ENCODE peak calls at places on chromosomes 6 and 20, in seven cellular contexts. E is Karpas-422, F is neuronal stem cell, P is kidney, K is colonic mucosa, C is adipocyte, Z is SK-N-SH. A is an unnamed sample.

GRCh38 chr6:32436995-32437836 is 2.5 kb upstream of the HLA-DRA start:
- DNase-seq in F (no peak), E (peak; percentile 96), C (peak; percentile 41), K (no peak), P (no peak), Z (no peak), A (peak; percentile 17)

GRCh38 chr6:31621320-31621939 is 915 bp downstream of the PRRC2A start:
- DNase-seq in P (no peak), F (no peak), Z (peak; percentile 16), E (peak; percentile 39), K (no peak), C (peak; percentile 38), A (no peak)

GRCh38 chr6:88165087-88165876 is 865 bp downstream of the CNR1 start:
- DNase-seq in F (no peak), E (no peak), Z (no peak), K (no peak), P (no peak), C (no peak), A (no peak)

GRCh38 chr20:38132156-38132909 is 32.7 kb downstream of the TGM2 start:
- DNase-seq in K (no peak), P (peak; percentile 58), E (no peak), Z (no peak), C (no peak), F (no peak), A (no peak)

GRCh38 chr6:152459245-152459644 is 177.9 kb downstream of the SYNE1 start:
- DNase-seq in F (no peak), K (no peak), P (no peak), C (no peak), Z (no peak), E (no peak), A (no peak)

GRCh38 chr20:43658068-43658722 is 8.7 kb upstream of the MYBL2 start:
- DNase-seq in C (peak; percentile 49), E (peak; percentile 50), K (no peak), F (no peak), P (no peak), Z (no peak), A (peak; percentile 32)

GRCh38 chr6:167788531-167788903 is 38.2 kb upstream of the AFDN start:
- DNase-seq in P (no peak), Z (no peak), F (no peak), K (no peak), C (no peak), E (no peak), A (no peak)

GRCh38 chr6:37516076-37516919 is 16.6 kb upstream of the CCDC167 start:
- DNase-seq in Z (peak; percentile 79), K (peak; percentile 40), F (no peak), P (peak; percentile 85), C (no peak), E (no peak), A (no peak)

GRCh38 chr6:13794184-13794583 is 20.2 kb downstream of the MCUR1 start:
- DNase-seq in C (peak; percentile 55), K (no peak), E (no peak), Z (no peak), F (no peak), P (no peak), A (peak; percentile 52)

GRCh38 chr6:56759521-56759920 is 116.8 kb upstream of the DST start:
- DNase-seq in C (no peak), E (peak; percentile 85), F (peak; percentile 67), Z (no peak), P (no peak), K (no peak), A (no peak)

GRCh38 chr20:13068336-13068735 is 59.6 kb downstream of the SPTLC3 start:
- DNase-seq in F (no peak), Z (no peak), E (no peak), K (peak; percentile 78), P (no peak), C (no peak), A (no peak)

GRCh38 chr20:59888050-59888449 is 45.4 kb downstream of the SYCP2 start:
- DNase-seq in K (no peak), P (no peak), F (no peak), E (no peak), Z (no peak), C (no peak), A (no peak)

GRCh38 chr6:131058236-131058635 is 4.8 kb downstream of the EPB41L2 start:
- DNase-seq in P (no peak), F (no peak), C (peak; percentile 52), K (no peak), Z (no peak), E (no peak), A (peak; percentile 59)

GRCh38 chr6:133707456-133707855 is 181.5 kb upstream of the TCF21 start:
- DNase-seq in P (no peak), E (no peak), K (no peak), F (no peak), Z (no peak), C (peak; percentile 54), A (peak; percentile 98)

GRCh38 chr20:8390500-8390899 is 258.4 kb downstream of the PLCB1 start:
- DNase-seq in F (no peak), P (no peak), K (no peak), E (no peak), C (no peak), Z (no peak), A (no peak)

GRCh38 chr20:8388146-8388545 is 256.1 kb downstream of the PLCB1 start:
- DNase-seq in F (no peak), Z (no peak), K (no peak), C (peak; percentile 46), E (no peak), P (no peak), A (peak; percentile 75)

GRCh38 chr20:8388707-8389106 is 256.6 kb downstream of the PLCB1 start:
- DNase-seq in Z (no peak), F (no peak), K (no peak), P (no peak), E (no peak), C (peak; percentile 46), A (peak; percentile 26)

GRCh38 chr20:8386991-8387390 is 254.9 kb downstream of the PLCB1 start:
- DNase-seq in Z (no peak), F (no peak), E (no peak), C (no peak), K (no peak), P (no peak), A (no peak)

DNA sequence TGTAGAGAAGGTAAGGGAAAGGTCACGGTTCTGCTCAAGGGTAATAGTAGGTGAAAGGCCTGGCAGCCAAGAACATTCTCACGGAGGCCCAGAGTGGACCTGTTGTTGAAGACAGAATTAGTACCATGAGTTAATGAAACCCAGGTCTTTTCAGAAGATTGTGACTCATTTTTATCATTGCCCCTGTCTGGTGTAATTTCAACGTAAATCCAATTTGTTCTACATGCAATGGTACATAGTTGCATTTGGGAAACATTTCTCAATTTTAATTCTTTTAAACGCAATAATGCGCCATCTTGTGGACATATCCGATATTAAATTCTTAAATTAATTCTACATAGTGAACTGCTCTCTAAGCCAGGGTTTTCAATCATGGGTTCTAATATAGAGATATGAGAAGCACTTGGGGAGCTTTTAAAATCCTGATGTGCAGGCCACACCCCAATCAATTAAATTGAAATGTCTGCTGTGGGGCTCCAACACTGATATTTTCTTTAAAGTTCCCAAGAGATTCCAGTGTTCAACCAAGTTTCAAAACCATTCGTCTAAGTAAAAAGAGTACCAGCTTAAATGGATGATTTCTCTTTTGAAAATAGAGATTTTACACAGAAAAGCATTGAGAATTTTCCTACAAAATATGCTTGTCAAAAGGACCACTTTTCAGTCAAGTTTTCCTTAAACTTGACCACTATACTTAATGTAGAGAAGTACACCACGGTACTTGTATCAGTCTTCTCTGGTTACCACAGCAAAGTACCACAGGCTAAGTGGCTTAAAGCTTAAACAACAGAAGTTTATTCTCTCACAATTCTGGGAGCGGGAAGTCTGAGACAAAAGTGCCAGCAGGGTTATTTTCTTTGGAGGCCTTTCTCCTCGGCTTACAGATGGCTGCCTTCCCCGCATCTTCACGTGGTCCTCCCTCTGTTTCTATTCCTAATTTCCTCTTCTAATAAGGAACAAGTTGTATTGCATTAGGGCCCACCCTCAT is 257.6 kb downstream of the PLCB1 start:
- DNase-seq in K (no peak), Z (peak; percentile 27), E (peak; percentile 79), P (no peak), C (peak; percentile 94), F (no peak), A (peak; percentile 42)
- H3K9ac ChIP-seq in K (no peak overlapping the region), Z (no peak overlapping the region), E (no peak overlapping the region), P (no peak overlapping the region), C (peak overlapping the region; percentile 38), F (no peak overlapping the region), A (no peak overlapping the region)

DNA sequence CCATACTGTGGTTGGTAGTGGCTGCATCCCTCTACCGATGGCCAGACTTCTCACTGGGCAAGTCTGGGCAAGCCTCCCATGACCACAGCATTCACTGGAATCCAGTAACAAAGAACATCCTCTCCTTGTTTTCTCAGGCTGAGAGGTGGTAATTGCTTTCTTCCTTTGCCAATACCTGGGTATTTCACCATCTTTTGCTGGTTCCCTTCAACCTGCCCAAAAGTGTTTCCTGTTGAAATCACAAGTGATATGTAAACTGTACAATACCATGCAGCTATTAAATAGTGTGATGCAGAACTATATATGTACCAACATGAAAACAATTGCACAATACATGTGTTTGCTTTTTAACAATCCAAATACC is at the start of gene PTCHD4:
- DNase-seq in E (no peak), P (no peak), K (no peak), C (peak; percentile 69), Z (peak; percentile 4), F (no peak), A (peak; percentile 87)
- H3K9ac ChIP-seq in E (no peak within 1 kb of the TSS), P (no peak within 1 kb of the TSS), K (no peak within 1 kb of the TSS), C (peak within 1 kb of the TSS; percentile 78), Z (peak within 1 kb of the TSS; percentile 91), F (no peak within 1 kb of the TSS), A (no peak within 1 kb of the TSS)

GRCh38 chr6:68738039-68738438 is 103.0 kb downstream of the ADGRB3 start:
- DNase-seq in K (no peak), P (no peak), E (no peak), F (no peak), Z (no peak), C (no peak), A (no peak)
- H3K9ac ChIP-seq in K (no peak overlapping the region), P (no peak overlapping the region), E (no peak overlapping the region), F (no peak overlapping the region), Z (no peak overlapping the region), C (no peak overlapping the region), A (no peak overlapping the region)

GRCh38 chr6:111844921-111845320 is 28.3 kb downstream of the FYN start:
- DNase-seq in Z (no peak), F (no peak), P (no peak), K (no peak), E (no peak), C (no peak), A (no peak)

GRCh38 chr6:111844376-111844775 is 28.9 kb downstream of the FYN start:
- DNase-seq in E (no peak), F (no peak), P (no peak), K (no peak), C (no peak), Z (no peak), A (no peak)

GRCh38 chr6:111846511-111847409 is 26.5 kb downstream of the FYN start:
- DNase-seq in P (no peak), F (no peak), Z (no peak), C (no peak), E (no peak), K (no peak), A (no peak)

GRCh38 chr6:111845441-111845871 is 27.8 kb downstream of the FYN start:
- DNase-seq in C (no peak), F (no peak), Z (no peak), E (no peak), P (no peak), K (no peak), A (no peak)

DNA sequence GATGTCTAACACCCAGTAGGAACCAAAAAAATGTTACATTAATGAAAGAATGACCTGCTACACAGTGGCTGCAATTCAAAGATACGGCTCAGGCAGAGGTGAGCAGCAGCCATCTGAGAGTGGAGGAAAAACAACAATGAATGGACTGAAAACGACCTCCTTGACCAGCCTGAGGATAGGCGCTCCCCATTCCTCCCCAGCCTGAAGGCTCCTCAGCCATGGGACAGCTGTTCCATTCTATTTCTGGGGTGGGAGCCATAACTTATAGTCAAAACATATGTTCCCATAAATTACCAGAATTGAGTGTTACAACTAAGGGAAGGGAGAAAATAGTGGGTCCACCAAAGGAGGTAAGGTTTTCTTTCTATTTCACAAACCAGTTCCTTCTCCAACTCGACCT is 27.2 kb downstream of the FYN start:
- DNase-seq in F (no peak), K (no peak), E (no peak), P (no peak), Z (no peak), C (no peak), A (no peak)
- H3K9ac ChIP-seq in F (no peak overlapping the region), K (no peak overlapping the region), E (no peak overlapping the region), P (no peak overlapping the region), Z (no peak overlapping the region), C (no peak overlapping the region), A (no peak overlapping the region)